ENCODE peak calls at places on chromosomes 6 and 20, in eight cellular contexts. One of them, this sample, is unnamed.

GRCh38 chr6:98581725-98582124 is 252.6 kb upstream of the POU3F2 start:
- DNase-seq in mucosa of descending colon: no peak
- DNase-seq in cardiac muscle cell: no peak
- DNase-seq in CD4-positive, alpha-beta T cell: no peak
- DNase-seq in HFF-Myc: no peak
- DNase-seq in fibroblast of mammary gland: no peak
- DNase-seq in AG04450: no peak
- DNase-seq in type B pancreatic cell: no peak
- DNase-seq in this sample: no peak

GRCh38 chr6:42104095-42104806 is 38.2 kb downstream of the C6orf132 start:
- DNase-seq in mucosa of descending colon: peak; percentile 65
- DNase-seq in cardiac muscle cell: peak; percentile 90
- DNase-seq in CD4-positive, alpha-beta T cell: peak; percentile 62
- DNase-seq in HFF-Myc: no peak
- DNase-seq in fibroblast of mammary gland: peak; percentile 81
- DNase-seq in AG04450: no peak
- DNase-seq in type B pancreatic cell: no peak
- DNase-seq in this sample: peak; percentile 67

GRCh38 chr6:13668291-13668928 is 43.2 kb downstream of the RANBP9 start:
- DNase-seq in mucosa of descending colon: no peak
- DNase-seq in cardiac muscle cell: peak; percentile 64
- DNase-seq in CD4-positive, alpha-beta T cell: no peak
- DNase-seq in HFF-Myc: no peak
- DNase-seq in fibroblast of mammary gland: peak; percentile 25
- DNase-seq in AG04450: no peak
- DNase-seq in type B pancreatic cell: no peak
- DNase-seq in this sample: no peak

GRCh38 chr6:7974932-7975763 is 64.6 kb upstream of the TXNDC5 start:
- DNase-seq in mucosa of descending colon: peak; percentile 60
- DNase-seq in cardiac muscle cell: peak; percentile 100
- DNase-seq in CD4-positive, alpha-beta T cell: no peak
- DNase-seq in HFF-Myc: peak; percentile 45
- DNase-seq in fibroblast of mammary gland: peak; percentile 89
- DNase-seq in AG04450: peak; percentile 42
- DNase-seq in type B pancreatic cell: no peak
- DNase-seq in this sample: no peak

GRCh38 chr20:3239867-3240775 is 1.1 kb upstream of the SLC4A11 start:
- DNase-seq in mucosa of descending colon: no peak
- DNase-seq in cardiac muscle cell: peak; percentile 37
- DNase-seq in CD4-positive, alpha-beta T cell: no peak
- DNase-seq in HFF-Myc: no peak
- DNase-seq in fibroblast of mammary gland: peak; percentile 21
- DNase-seq in AG04450: no peak
- DNase-seq in type B pancreatic cell: no peak
- DNase-seq in this sample: no peak

GRCh38 chr6:44342052-44342451 is 398 bp upstream of the SPATS1 start:
- DNase-seq in mucosa of descending colon: no peak
- DNase-seq in cardiac muscle cell: peak; percentile 27
- DNase-seq in CD4-positive, alpha-beta T cell: no peak
- DNase-seq in HFF-Myc: no peak
- DNase-seq in fibroblast of mammary gland: no peak
- DNase-seq in AG04450: no peak
- DNase-seq in type B pancreatic cell: no peak
- DNase-seq in this sample: no peak

GRCh38 chr20:20000223-20000968 is 16.8 kb upstream of the NAA20 start:
- DNase-seq in mucosa of descending colon: no peak
- DNase-seq in cardiac muscle cell: no peak
- DNase-seq in CD4-positive, alpha-beta T cell: no peak
- DNase-seq in HFF-Myc: no peak
- DNase-seq in fibroblast of mammary gland: no peak
- DNase-seq in AG04450: no peak
- DNase-seq in type B pancreatic cell: no peak
- DNase-seq in this sample: no peak

GRCh38 chr6:26189905-26190304 is 102.7 kb downstream of the HFE start:
- DNase-seq in mucosa of descending colon: no peak
- DNase-seq in cardiac muscle cell: no peak
- DNase-seq in CD4-positive, alpha-beta T cell: no peak
- DNase-seq in HFF-Myc: no peak
- DNase-seq in fibroblast of mammary gland: no peak
- DNase-seq in AG04450: no peak
- DNase-seq in type B pancreatic cell: no peak
- DNase-seq in this sample: no peak

DNA sequence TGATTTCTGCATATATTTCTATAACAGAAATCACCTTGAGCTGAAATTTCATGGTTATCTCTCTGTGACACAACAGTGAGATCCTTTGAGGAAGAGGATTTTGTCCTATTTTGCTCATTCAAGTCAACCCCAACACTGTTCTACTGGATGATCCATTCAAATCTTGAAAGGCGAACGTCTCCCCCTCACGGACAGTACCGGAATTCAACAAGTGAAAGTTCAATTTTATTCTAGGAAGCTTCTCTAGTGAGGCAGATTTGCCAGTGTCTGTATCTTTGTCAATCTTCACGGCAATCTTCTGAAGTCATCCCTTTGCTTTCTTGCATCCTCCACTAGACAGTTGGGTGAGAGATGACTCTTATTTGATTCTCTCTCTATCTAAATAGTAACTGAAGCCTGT is 91.7 kb upstream of the PDE7B start:
- DNase-seq in mucosa of descending colon: no peak
- DNase-seq in cardiac muscle cell: peak; percentile 44
- DNase-seq in CD4-positive, alpha-beta T cell: no peak
- DNase-seq in HFF-Myc: no peak
- DNase-seq in fibroblast of mammary gland: peak; percentile 11
- DNase-seq in AG04450: no peak
- DNase-seq in type B pancreatic cell: no peak
- DNase-seq in this sample: no peak
- TF ChIP-seq CTCF in mucosa of descending colon: no peak
- TF ChIP-seq CTCF in cardiac muscle cell: peak; percentile 36
- TF ChIP-seq CTCF in CD4-positive, alpha-beta T cell: no peak
- TF ChIP-seq CTCF in HFF-Myc: no peak
- TF ChIP-seq CTCF in fibroblast of mammary gland: peak; percentile 0
- TF ChIP-seq CTCF in AG04450: no peak
- TF ChIP-seq CTCF in type B pancreatic cell: no peak
- TF ChIP-seq CTCF in this sample: no peak

GRCh38 chr6:96878101-96878500 is 19.6 kb downstream of the NDUFAF4 start:
- DNase-seq in mucosa of descending colon: no peak
- DNase-seq in cardiac muscle cell: no peak
- DNase-seq in CD4-positive, alpha-beta T cell: no peak
- DNase-seq in HFF-Myc: no peak
- DNase-seq in fibroblast of mammary gland: no peak
- DNase-seq in AG04450: peak; percentile 23
- DNase-seq in type B pancreatic cell: no peak
- DNase-seq in this sample: no peak
- TF ChIP-seq CTCF in mucosa of descending colon: no peak
- TF ChIP-seq CTCF in cardiac muscle cell: no peak
- TF ChIP-seq CTCF in CD4-positive, alpha-beta T cell: no peak
- TF ChIP-seq CTCF in HFF-Myc: no peak
- TF ChIP-seq CTCF in fibroblast of mammary gland: no peak
- TF ChIP-seq CTCF in AG04450: no peak
- TF ChIP-seq CTCF in type B pancreatic cell: no peak
- TF ChIP-seq CTCF in this sample: no peak

GRCh38 chr6:119264854-119265397 is 84.6 kb downstream of the MAN1A1 start:
- DNase-seq in mucosa of descending colon: no peak
- DNase-seq in cardiac muscle cell: no peak
- DNase-seq in CD4-positive, alpha-beta T cell: no peak
- DNase-seq in HFF-Myc: no peak
- DNase-seq in fibroblast of mammary gland: no peak
- DNase-seq in AG04450: no peak
- DNase-seq in type B pancreatic cell: no peak
- DNase-seq in this sample: no peak

GRCh38 chr6:119256978-119257462 is 92.5 kb downstream of the MAN1A1 start:
- DNase-seq in mucosa of descending colon: no peak
- DNase-seq in cardiac muscle cell: no peak
- DNase-seq in CD4-positive, alpha-beta T cell: no peak
- DNase-seq in HFF-Myc: no peak
- DNase-seq in fibroblast of mammary gland: no peak
- DNase-seq in AG04450: no peak
- DNase-seq in type B pancreatic cell: no peak
- DNase-seq in this sample: no peak

GRCh38 chr6:119259027-119259426 is 90.5 kb downstream of the MAN1A1 start:
- DNase-seq in mucosa of descending colon: no peak
- DNase-seq in cardiac muscle cell: no peak
- DNase-seq in CD4-positive, alpha-beta T cell: no peak
- DNase-seq in HFF-Myc: no peak
- DNase-seq in fibroblast of mammary gland: no peak
- DNase-seq in AG04450: no peak
- DNase-seq in type B pancreatic cell: no peak
- DNase-seq in this sample: no peak

GRCh38 chr6:119262612-119263011 is 86.9 kb downstream of the MAN1A1 start:
- DNase-seq in mucosa of descending colon: no peak
- DNase-seq in cardiac muscle cell: no peak
- DNase-seq in CD4-positive, alpha-beta T cell: no peak
- DNase-seq in HFF-Myc: no peak
- DNase-seq in fibroblast of mammary gland: no peak
- DNase-seq in AG04450: no peak
- DNase-seq in type B pancreatic cell: no peak
- DNase-seq in this sample: no peak

DNA sequence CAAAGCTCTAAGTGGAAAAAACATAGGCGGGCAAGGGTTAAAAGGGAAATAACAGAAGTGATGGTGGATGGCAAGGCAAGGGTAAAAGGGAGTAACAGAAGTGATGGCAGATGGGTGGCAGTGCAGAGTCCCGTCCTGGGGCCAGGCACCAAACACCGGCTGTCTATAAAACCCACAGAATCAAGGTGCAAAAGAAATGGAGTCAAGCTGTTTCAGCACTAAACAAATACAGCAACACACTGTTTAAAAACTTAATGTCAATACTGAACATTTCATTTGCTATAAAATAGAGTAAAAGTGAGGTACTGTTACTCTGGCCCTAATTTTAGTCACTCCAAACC is 87.6 kb downstream of the MAN1A1 start:
- DNase-seq in mucosa of descending colon: no peak
- DNase-seq in cardiac muscle cell: no peak
- DNase-seq in CD4-positive, alpha-beta T cell: no peak
- DNase-seq in HFF-Myc: no peak
- DNase-seq in fibroblast of mammary gland: no peak
- DNase-seq in AG04450: no peak
- DNase-seq in type B pancreatic cell: no peak
- DNase-seq in this sample: no peak
- TF ChIP-seq CTCF in mucosa of descending colon: no peak
- TF ChIP-seq CTCF in cardiac muscle cell: no peak
- TF ChIP-seq CTCF in CD4-positive, alpha-beta T cell: no peak
- TF ChIP-seq CTCF in HFF-Myc: no peak
- TF ChIP-seq CTCF in fibroblast of mammary gland: no peak
- TF ChIP-seq CTCF in AG04450: no peak
- TF ChIP-seq CTCF in type B pancreatic cell: no peak
- TF ChIP-seq CTCF in this sample: no peak

GRCh38 chr6:125512621-125513020 is 210.9 kb upstream of the HDDC2 start:
- DNase-seq in mucosa of descending colon: peak; percentile 3
- DNase-seq in cardiac muscle cell: no peak
- DNase-seq in CD4-positive, alpha-beta T cell: no peak
- DNase-seq in HFF-Myc: no peak
- DNase-seq in fibroblast of mammary gland: no peak
- DNase-seq in AG04450: no peak
- DNase-seq in type B pancreatic cell: no peak
- DNase-seq in this sample: no peak
- TF ChIP-seq CTCF in mucosa of descending colon: no peak
- TF ChIP-seq CTCF in cardiac muscle cell: peak; percentile 28
- TF ChIP-seq CTCF in CD4-positive, alpha-beta T cell: no peak
- TF ChIP-seq CTCF in HFF-Myc: peak; percentile 17
- TF ChIP-seq CTCF in fibroblast of mammary gland: peak; percentile 17
- TF ChIP-seq CTCF in AG04450: no peak
- TF ChIP-seq CTCF in type B pancreatic cell: peak; percentile 54
- TF ChIP-seq CTCF in this sample: peak; percentile 40

DNA sequence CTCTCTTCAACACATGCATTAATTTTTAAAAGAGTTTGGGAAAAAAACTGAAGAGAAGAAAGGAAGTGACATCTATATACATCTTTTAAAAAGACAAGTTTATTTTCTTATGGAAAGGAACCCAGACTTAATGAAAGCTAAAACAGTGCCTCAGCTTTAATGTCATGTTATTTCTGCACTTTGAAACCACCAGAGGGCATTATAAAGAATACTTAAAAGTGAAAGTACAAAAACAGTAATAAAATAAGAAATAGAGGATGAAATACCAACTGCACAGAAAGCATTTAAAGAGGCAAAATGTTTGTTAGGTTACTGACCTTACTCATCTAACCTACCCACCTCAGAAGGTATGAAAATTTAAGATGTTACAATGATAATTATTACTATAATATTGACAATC is 98.8 kb downstream of the HUS1B start:
- DNase-seq in mucosa of descending colon: no peak
- DNase-seq in cardiac muscle cell: peak; percentile 10
- DNase-seq in CD4-positive, alpha-beta T cell: no peak
- DNase-seq in HFF-Myc: no peak
- DNase-seq in fibroblast of mammary gland: peak; percentile 11
- DNase-seq in AG04450: no peak
- DNase-seq in type B pancreatic cell: no peak
- DNase-seq in this sample: no peak
- TF ChIP-seq CTCF in mucosa of descending colon: no peak
- TF ChIP-seq CTCF in cardiac muscle cell: peak; percentile 31
- TF ChIP-seq CTCF in CD4-positive, alpha-beta T cell: peak; percentile 26
- TF ChIP-seq CTCF in HFF-Myc: no peak
- TF ChIP-seq CTCF in fibroblast of mammary gland: peak; percentile 27
- TF ChIP-seq CTCF in AG04450: peak; percentile 31
- TF ChIP-seq CTCF in type B pancreatic cell: peak; percentile 43
- TF ChIP-seq CTCF in this sample: peak; percentile 39

GRCh38 chr6:292506-293184 is 358 bp downstream of the DUSP22 start:
- DNase-seq in mucosa of descending colon: peak; percentile 83
- DNase-seq in cardiac muscle cell: peak; percentile 39
- DNase-seq in CD4-positive, alpha-beta T cell: peak; percentile 76
- DNase-seq in HFF-Myc: no peak
- DNase-seq in fibroblast of mammary gland: peak; percentile 43
- DNase-seq in AG04450: no peak
- DNase-seq in type B pancreatic cell: no peak
- DNase-seq in this sample: no peak
- TF ChIP-seq CTCF in mucosa of descending colon: no peak
- TF ChIP-seq CTCF in cardiac muscle cell: no peak
- TF ChIP-seq CTCF in CD4-positive, alpha-beta T cell: no peak
- TF ChIP-seq CTCF in HFF-Myc: no peak
- TF ChIP-seq CTCF in fibroblast of mammary gland: no peak
- TF ChIP-seq CTCF in AG04450: no peak
- TF ChIP-seq CTCF in type B pancreatic cell: peak; percentile 21
- TF ChIP-seq CTCF in this sample: peak; percentile 19

GRCh38 chr20:59525500-59526241 is 78.7 kb upstream of the PHACTR3 start:
- DNase-seq in mucosa of descending colon: peak; percentile 75
- DNase-seq in cardiac muscle cell: peak; percentile 61
- DNase-seq in CD4-positive, alpha-beta T cell: peak; percentile 15
- DNase-seq in HFF-Myc: peak; percentile 21
- DNase-seq in fibroblast of mammary gland: peak; percentile 37
- DNase-seq in AG04450: no peak
- DNase-seq in type B pancreatic cell: peak; percentile 82
- DNase-seq in this sample: peak; percentile 87

GRCh38 chr20:59520814-59521213 is 83.5 kb upstream of the PHACTR3 start:
- DNase-seq in mucosa of descending colon: no peak
- DNase-seq in cardiac muscle cell: no peak
- DNase-seq in CD4-positive, alpha-beta T cell: no peak
- DNase-seq in HFF-Myc: no peak
- DNase-seq in fibroblast of mammary gland: no peak
- DNase-seq in AG04450: no peak
- DNase-seq in type B pancreatic cell: no peak
- DNase-seq in this sample: no peak

GRCh38 chr20:59526242-59527225 is 77.8 kb upstream of the PHACTR3 start:
- DNase-seq in mucosa of descending colon: no peak
- DNase-seq in cardiac muscle cell: peak; percentile 2
- DNase-seq in CD4-positive, alpha-beta T cell: no peak
- DNase-seq in HFF-Myc: no peak
- DNase-seq in fibroblast of mammary gland: no peak
- DNase-seq in AG04450: no peak
- DNase-seq in type B pancreatic cell: no peak
- DNase-seq in this sample: no peak
- TF ChIP-seq CTCF in mucosa of descending colon: no peak
- TF ChIP-seq CTCF in cardiac muscle cell: peak; percentile 40
- TF ChIP-seq CTCF in CD4-positive, alpha-beta T cell: no peak
- TF ChIP-seq CTCF in HFF-Myc: peak; percentile 33
- TF ChIP-seq CTCF in fibroblast of mammary gland: no peak
- TF ChIP-seq CTCF in AG04450: peak; percentile 27
- TF ChIP-seq CTCF in type B pancreatic cell: peak; percentile 75
- TF ChIP-seq CTCF in this sample: peak; percentile 58

This sample was measured in neural crest cell.